ENCODE peak calls at places on chromosomes 5 and 9, in six cellular contexts. One of them, this sample, is unnamed.

GRCh38 chr5:65928341-65928752 is 2.0 kb downstream of the ERBIN start:
- DNase-seq in AG04449: no peak
- DNase-seq in neural progenitor cell: no peak
- DNase-seq in GM12891: no peak
- DNase-seq in Calu3: no peak
- DNase-seq in fibroblast of the aortic adventitia: peak; percentile 22
- DNase-seq in this sample: no peak

GRCh38 chr9:133589454-133590227 is 19.5 kb downstream of the FAM163B start:
- DNase-seq in AG04449: no peak
- DNase-seq in Calu3: no peak
- DNase-seq in GM12891: no peak
- DNase-seq in fibroblast of the aortic adventitia: no peak
- DNase-seq in neural progenitor cell: peak; percentile 45
- DNase-seq in this sample: no peak

GRCh38 chr9:93308676-93309075 is 124.7 kb downstream of the WNK2 start:
- DNase-seq in GM12891: no peak
- DNase-seq in neural progenitor cell: no peak
- DNase-seq in Calu3: no peak
- DNase-seq in AG04449: no peak
- DNase-seq in fibroblast of the aortic adventitia: no peak
- DNase-seq in this sample: no peak

GRCh38 chr9:83458530-83458929 is 79.7 kb downstream of the FRMD3 start:
- DNase-seq in neural progenitor cell: no peak
- DNase-seq in fibroblast of the aortic adventitia: no peak
- DNase-seq in GM12891: no peak
- DNase-seq in AG04449: no peak
- DNase-seq in Calu3: no peak
- DNase-seq in this sample: no peak

GRCh38 chr9:108262836-108263235 is 593.0 kb downstream of the ACTL7B start:
- DNase-seq in AG04449: no peak
- DNase-seq in Calu3: no peak
- DNase-seq in GM12891: no peak
- DNase-seq in neural progenitor cell: no peak
- DNase-seq in fibroblast of the aortic adventitia: no peak
- DNase-seq in this sample: no peak

GRCh38 chr5:90709323-90710148 is 150.9 kb downstream of the ADGRV1 start:
- DNase-seq in GM12891: no peak
- DNase-seq in fibroblast of the aortic adventitia: peak; percentile 36
- DNase-seq in AG04449: no peak
- DNase-seq in Calu3: peak; percentile 71
- DNase-seq in neural progenitor cell: peak; percentile 74
- DNase-seq in this sample: peak; percentile 27

GRCh38 chr5:14281746-14282181 is 138.6 kb downstream of the TRIO start:
- DNase-seq in neural progenitor cell: no peak
- DNase-seq in AG04449: no peak
- DNase-seq in fibroblast of the aortic adventitia: no peak
- DNase-seq in GM12891: no peak
- DNase-seq in Calu3: no peak
- DNase-seq in this sample: no peak

GRCh38 chr5:129906177-129906887 is 2.1 kb downstream of the CHSY3 start:
- DNase-seq in fibroblast of the aortic adventitia: peak; percentile 57
- DNase-seq in GM12891: no peak
- DNase-seq in AG04449: no peak
- DNase-seq in neural progenitor cell: peak; percentile 42
- DNase-seq in Calu3: peak; percentile 6
- DNase-seq in this sample: peak; percentile 14

GRCh38 chr5:113112435-113112834 is 135.8 kb downstream of the DCP2 start:
- DNase-seq in fibroblast of the aortic adventitia: peak; percentile 79
- DNase-seq in Calu3: no peak
- DNase-seq in GM12891: no peak
- DNase-seq in AG04449: no peak
- DNase-seq in neural progenitor cell: no peak
- DNase-seq in this sample: no peak

GRCh38 chr5:77180167-77181081 is 30.1 kb upstream of the PDE8B start:
- DNase-seq in GM12891: no peak
- DNase-seq in Calu3: peak; percentile 60
- DNase-seq in neural progenitor cell: peak; percentile 38
- DNase-seq in AG04449: no peak
- DNase-seq in fibroblast of the aortic adventitia: no peak
- DNase-seq in this sample: no peak

GRCh38 chr9:128818839-128819715 is 777 bp downstream of the ENDOG start:
- DNase-seq in fibroblast of the aortic adventitia: peak; percentile 5
- DNase-seq in GM12891: peak; percentile 54
- DNase-seq in Calu3: peak; percentile 24
- DNase-seq in neural progenitor cell: peak; percentile 71
- DNase-seq in AG04449: no peak
- DNase-seq in this sample: no peak

GRCh38 chr9:113205449-113206247 is 15.4 kb downstream of the FKBP15 start:
- DNase-seq in Calu3: no peak
- DNase-seq in AG04449: no peak
- DNase-seq in GM12891: no peak
- DNase-seq in neural progenitor cell: no peak
- DNase-seq in fibroblast of the aortic adventitia: no peak
- DNase-seq in this sample: no peak

GRCh38 chr5:143758015-143758414 is 53.9 kb upstream of the HMHB1 start:
- DNase-seq in GM12891: no peak
- DNase-seq in AG04449: no peak
- DNase-seq in Calu3: no peak
- DNase-seq in neural progenitor cell: no peak
- DNase-seq in fibroblast of the aortic adventitia: no peak
- DNase-seq in this sample: no peak

GRCh38 chr9:138122676-138123075 is 245.1 kb downstream of the CACNA1B start:
- DNase-seq in Calu3: no peak
- DNase-seq in GM12891: no peak
- DNase-seq in AG04449: no peak
- DNase-seq in fibroblast of the aortic adventitia: no peak
- DNase-seq in neural progenitor cell: no peak
- DNase-seq in this sample: no peak